ENCODE peak calls at places on chromosome X, in five cellular contexts. One of them, this sample, is unnamed.

GRCh38 chrX:77740376-77740905 is 45.6 kb downstream of the ATRX start:
- DNase-seq in NT2/D1: no peak
- DNase-seq in psoas muscle: no peak
- DNase-seq in CD4-positive, alpha-beta memory T cell: no peak
- DNase-seq in HCT116: no peak
- DNase-seq in this sample: peak; percentile 30

GRCh38 chrX:70970482-70970999 is 39.6 kb upstream of the SLC7A3 start:
- DNase-seq in NT2/D1: peak; percentile 20
- DNase-seq in psoas muscle: no peak
- DNase-seq in CD4-positive, alpha-beta memory T cell: peak; percentile 5
- DNase-seq in HCT116: no peak
- DNase-seq in this sample: no peak

GRCh38 chrX:97159916-97160800 is 276.4 kb downstream of the RPA4 start:
- DNase-seq in NT2/D1: no peak
- DNase-seq in psoas muscle: no peak
- DNase-seq in CD4-positive, alpha-beta memory T cell: no peak
- DNase-seq in HCT116: no peak
- DNase-seq in this sample: no peak

GRCh38 chrX:133415276-133416105 is at the start of gene GPC4:
- DNase-seq in NT2/D1: no peak
- DNase-seq in psoas muscle: peak; percentile 79
- DNase-seq in CD4-positive, alpha-beta memory T cell: no peak
- DNase-seq in HCT116: peak; percentile 57
- DNase-seq in this sample: peak; percentile 90

GRCh38 chrX:113384628-113385027 is 544.0 kb upstream of the AMOT start:
- DNase-seq in NT2/D1: no peak
- DNase-seq in psoas muscle: no peak
- DNase-seq in CD4-positive, alpha-beta memory T cell: no peak
- DNase-seq in HCT116: no peak
- DNase-seq in this sample: no peak

GRCh38 chrX:155997436-155997835 is at the start of gene IL9R:
- DNase-seq in NT2/D1: no peak
- DNase-seq in psoas muscle: no peak
- DNase-seq in CD4-positive, alpha-beta memory T cell: peak; percentile 11
- DNase-seq in HCT116: no peak
- DNase-seq in this sample: no peak

GRCh38 chrX:4570141-4570540 is 856.7 kb upstream of the PRKX start:
- DNase-seq in NT2/D1: no peak
- DNase-seq in psoas muscle: no peak
- DNase-seq in CD4-positive, alpha-beta memory T cell: no peak
- DNase-seq in HCT116: no peak
- DNase-seq in this sample: no peak

GRCh38 chrX:16573781-16574180 is 76.2 kb upstream of the S100G start:
- DNase-seq in NT2/D1: no peak
- DNase-seq in psoas muscle: no peak
- DNase-seq in CD4-positive, alpha-beta memory T cell: no peak
- DNase-seq in HCT116: no peak
- DNase-seq in this sample: no peak

GRCh38 chrX:72029473-72030411 is 102.0 kb downstream of the RTL5 start:
- DNase-seq in NT2/D1: no peak
- DNase-seq in psoas muscle: no peak
- DNase-seq in CD4-positive, alpha-beta memory T cell: no peak
- DNase-seq in HCT116: no peak
- DNase-seq in this sample: no peak

GRCh38 chrX:133473451-133473850 is 58.2 kb upstream of the GPC4 start:
- DNase-seq in NT2/D1: no peak
- DNase-seq in psoas muscle: no peak
- DNase-seq in CD4-positive, alpha-beta memory T cell: no peak
- DNase-seq in HCT116: no peak
- DNase-seq in this sample: no peak

GRCh38 chrX:104172121-104172520 is 5.9 kb downstream of the FAM199X start:
- DNase-seq in NT2/D1: no peak
- DNase-seq in psoas muscle: no peak
- DNase-seq in CD4-positive, alpha-beta memory T cell: no peak
- DNase-seq in HCT116: no peak
- DNase-seq in this sample: no peak

GRCh38 chrX:82748901-82749505 is 759.1 kb upstream of the POU3F4 start:
- DNase-seq in NT2/D1: no peak
- DNase-seq in psoas muscle: no peak
- DNase-seq in CD4-positive, alpha-beta memory T cell: no peak
- DNase-seq in HCT116: no peak
- DNase-seq in this sample: no peak

GRCh38 chrX:114930227-114930626 is 87.2 kb downstream of the IL13RA2 start:
- DNase-seq in NT2/D1: no peak
- DNase-seq in psoas muscle: no peak
- DNase-seq in CD4-positive, alpha-beta memory T cell: no peak
- DNase-seq in HCT116: no peak
- DNase-seq in this sample: no peak

GRCh38 chrX:74248889-74249288 is 55.1 kb upstream of the ZCCHC13 start:
- DNase-seq in NT2/D1: peak; percentile 72
- DNase-seq in psoas muscle: no peak
- DNase-seq in CD4-positive, alpha-beta memory T cell: no peak
- DNase-seq in HCT116: no peak
- DNase-seq in this sample: peak; percentile 40

GRCh38 chrX:78618987-78619386 is 40.1 kb downstream of the RTL3 start:
- DNase-seq in NT2/D1: no peak
- DNase-seq in psoas muscle: no peak
- DNase-seq in CD4-positive, alpha-beta memory T cell: no peak
- DNase-seq in HCT116: no peak
- DNase-seq in this sample: no peak

GRCh38 chrX:79325263-79325958 is 41.7 kb downstream of the ITM2A start:
- DNase-seq in NT2/D1: peak; percentile 5
- DNase-seq in psoas muscle: no peak
- DNase-seq in CD4-positive, alpha-beta memory T cell: peak; percentile 50
- DNase-seq in HCT116: no peak
- DNase-seq in this sample: peak; percentile 72

GRCh38 chrX:76148753-76149152 is 24.1 kb upstream of the PBDC1 start:
- DNase-seq in NT2/D1: no peak
- DNase-seq in psoas muscle: peak; percentile 34
- DNase-seq in CD4-positive, alpha-beta memory T cell: peak; percentile 69
- DNase-seq in HCT116: no peak
- DNase-seq in this sample: peak; percentile 52

GRCh38 chrX:146449243-146449642 is 360.3 kb upstream of the CXorf51B start:
- DNase-seq in NT2/D1: no peak
- DNase-seq in psoas muscle: no peak
- DNase-seq in CD4-positive, alpha-beta memory T cell: no peak
- DNase-seq in HCT116: no peak
- DNase-seq in this sample: no peak

GRCh38 chrX:108740299-108740774 is 4.0 kb upstream of the IRS4 start:
- DNase-seq in NT2/D1: no peak
- DNase-seq in psoas muscle: no peak
- DNase-seq in CD4-positive, alpha-beta memory T cell: no peak
- DNase-seq in HCT116: no peak
- DNase-seq in this sample: no peak

GRCh38 chrX:130401415-130402210 is at the start of gene RBMX2:
- DNase-seq in NT2/D1: peak; percentile 33
- DNase-seq in psoas muscle: peak; percentile 80
- DNase-seq in CD4-positive, alpha-beta memory T cell: peak; percentile 72
- DNase-seq in HCT116: peak; percentile 34
- DNase-seq in this sample: peak; percentile 82

GRCh38 chrX:109374276-109374960 is 107.5 kb downstream of the GUCY2F start:
- DNase-seq in NT2/D1: peak; percentile 13
- DNase-seq in psoas muscle: no peak
- DNase-seq in CD4-positive, alpha-beta memory T cell: no peak
- DNase-seq in HCT116: no peak
- DNase-seq in this sample: no peak

GRCh38 chrX:12595746-12596145 is 195.5 kb upstream of the PRPS2 start:
- DNase-seq in NT2/D1: no peak
- DNase-seq in psoas muscle: no peak
- DNase-seq in CD4-positive, alpha-beta memory T cell: no peak
- DNase-seq in HCT116: no peak
- DNase-seq in this sample: no peak

GRCh38 chrX:104795804-104796203 is 229.8 kb downstream of the IL1RAPL2 start:
- DNase-seq in NT2/D1: peak; percentile 54
- DNase-seq in psoas muscle: no peak
- DNase-seq in CD4-positive, alpha-beta memory T cell: no peak
- DNase-seq in HCT116: no peak
- DNase-seq in this sample: no peak

GRCh38 chrX:71184803-71185495 is 38.1 kb upstream of the GJB1 start:
- DNase-seq in NT2/D1: no peak
- DNase-seq in psoas muscle: no peak
- DNase-seq in CD4-positive, alpha-beta memory T cell: no peak
- DNase-seq in HCT116: no peak
- DNase-seq in this sample: no peak

GRCh38 chrX:154436597-154437397 is at the start of gene GDI1:
- DNase-seq in NT2/D1: no peak
- DNase-seq in psoas muscle: peak; percentile 67
- DNase-seq in CD4-positive, alpha-beta memory T cell: peak; percentile 59
- DNase-seq in HCT116: no peak
- DNase-seq in this sample: peak; percentile 86

GRCh38 chrX:37921758-37922157 is 74.4 kb upstream of the DYNLT3 start:
- DNase-seq in NT2/D1: no peak
- DNase-seq in psoas muscle: no peak
- DNase-seq in CD4-positive, alpha-beta memory T cell: no peak
- DNase-seq in HCT116: no peak
- DNase-seq in this sample: no peak

GRCh38 chrX:150503898-150504219 is 64.6 kb upstream of the MTM1 start:
- DNase-seq in NT2/D1: no peak
- DNase-seq in psoas muscle: no peak
- DNase-seq in CD4-positive, alpha-beta memory T cell: no peak
- DNase-seq in HCT116: no peak
- DNase-seq in this sample: no peak

DNA sequence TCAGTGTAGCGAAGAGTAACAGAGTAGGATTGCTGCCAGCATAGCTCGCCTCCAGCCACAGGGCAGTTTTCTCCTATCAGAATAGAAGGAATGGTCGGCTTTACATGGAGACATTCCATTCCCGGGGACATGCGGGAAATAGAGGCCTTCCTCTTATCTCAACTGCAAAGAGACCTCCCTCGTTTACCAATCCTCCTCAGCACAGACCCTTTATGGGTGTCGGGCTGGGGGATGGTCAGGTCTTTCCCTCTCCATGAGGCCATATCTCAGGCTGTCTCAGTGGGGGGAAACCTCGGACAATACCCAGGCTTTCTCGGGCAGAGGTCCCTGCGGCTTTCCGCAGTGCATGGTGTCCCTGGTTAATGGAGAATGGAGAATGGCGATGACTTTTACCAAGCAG is 285.0 kb downstream of the ASMT start:
- DNase-seq in NT2/D1: peak; percentile 30
- DNase-seq in psoas muscle: no peak
- DNase-seq in CD4-positive, alpha-beta memory T cell: no peak
- DNase-seq in HCT116: no peak
- DNase-seq in this sample: no peak
- H3K9me3 ChIP-seq in NT2/D1: no peaks in the 10 kb centered on the region
- H3K9me3 ChIP-seq in psoas muscle: no peaks in the 10 kb centered on the region
- H3K9me3 ChIP-seq in CD4-positive, alpha-beta memory T cell: no peaks in the 10 kb centered on the region
- H3K9me3 ChIP-seq in HCT116: no peaks in the 10 kb centered on the region
- H3K9me3 ChIP-seq in this sample: no peaks in the 10 kb centered on the region

GRCh38 chrX:152573866-152574265 is 63.8 kb upstream of the GABRQ start:
- DNase-seq in NT2/D1: no peak
- DNase-seq in psoas muscle: no peak
- DNase-seq in CD4-positive, alpha-beta memory T cell: no peak
- DNase-seq in HCT116: no peak
- DNase-seq in this sample: no peak

GRCh38 chrX:152575331-152575730 is 62.4 kb upstream of the GABRQ start:
- DNase-seq in NT2/D1: no peak
- DNase-seq in psoas muscle: no peak
- DNase-seq in CD4-positive, alpha-beta memory T cell: no peak
- DNase-seq in HCT116: no peak
- DNase-seq in this sample: no peak
- H3K9me3 ChIP-seq in NT2/D1: no peaks in the 10 kb centered on the region
- H3K9me3 ChIP-seq in psoas muscle: no peaks in the 10 kb centered on the region
- H3K9me3 ChIP-seq in CD4-positive, alpha-beta memory T cell: no peaks in the 10 kb centered on the region
- H3K9me3 ChIP-seq in HCT116: no peaks in the 10 kb centered on the region
- H3K9me3 ChIP-seq in this sample: no peaks in the 10 kb centered on the region

GRCh38 chrX:153347530-153347929 is 13.6 kb downstream of the ZNF275 start:
- DNase-seq in NT2/D1: no peak
- DNase-seq in psoas muscle: no peak
- DNase-seq in CD4-positive, alpha-beta memory T cell: no peak
- DNase-seq in HCT116: no peak
- DNase-seq in this sample: no peak

GRCh38 chrX:153348421-153348820 is 14.5 kb downstream of the ZNF275 start:
- DNase-seq in NT2/D1: no peak
- DNase-seq in psoas muscle: no peak
- DNase-seq in CD4-positive, alpha-beta memory T cell: no peak
- DNase-seq in HCT116: no peak
- DNase-seq in this sample: no peak

GRCh38 chrX:153351981-153352380 is 18.0 kb downstream of the ZNF275 start:
- DNase-seq in NT2/D1: no peak
- DNase-seq in psoas muscle: no peak
- DNase-seq in CD4-positive, alpha-beta memory T cell: no peak
- DNase-seq in HCT116: no peak
- DNase-seq in this sample: no peak

GRCh38 chrX:153352858-153353257 is 18.9 kb downstream of the ZNF275 start:
- DNase-seq in NT2/D1: no peak
- DNase-seq in psoas muscle: no peak
- DNase-seq in CD4-positive, alpha-beta memory T cell: no peak
- DNase-seq in HCT116: no peak
- DNase-seq in this sample: no peak

GRCh38 chrX:153349952-153350351 is 16.0 kb downstream of the ZNF275 start:
- DNase-seq in NT2/D1: no peak
- DNase-seq in psoas muscle: no peak
- DNase-seq in CD4-positive, alpha-beta memory T cell: no peak
- DNase-seq in HCT116: no peak
- DNase-seq in this sample: no peak
- H3K9me3 ChIP-seq in NT2/D1: no peaks in the 10 kb centered on the region
- H3K9me3 ChIP-seq in psoas muscle: no peaks in the 10 kb centered on the region
- H3K9me3 ChIP-seq in CD4-positive, alpha-beta memory T cell: no peaks in the 10 kb centered on the region
- H3K9me3 ChIP-seq in HCT116: no peaks in the 10 kb centered on the region
- H3K9me3 ChIP-seq in this sample: no peaks in the 10 kb centered on the region

GRCh38 chrX:63466690-63467089 is 115.6 kb upstream of the SPIN4 start:
- DNase-seq in NT2/D1: no peak
- DNase-seq in psoas muscle: no peak
- DNase-seq in CD4-positive, alpha-beta memory T cell: no peak
- DNase-seq in HCT116: no peak
- DNase-seq in this sample: no peak

GRCh38 chrX:63475200-63475599 is 124.1 kb upstream of the SPIN4 start:
- DNase-seq in NT2/D1: no peak
- DNase-seq in psoas muscle: no peak
- DNase-seq in CD4-positive, alpha-beta memory T cell: no peak
- DNase-seq in HCT116: peak; percentile 1
- DNase-seq in this sample: no peak

GRCh38 chrX:63470506-63470905 is 119.4 kb upstream of the SPIN4 start:
- DNase-seq in NT2/D1: peak; percentile 56
- DNase-seq in psoas muscle: no peak
- DNase-seq in CD4-positive, alpha-beta memory T cell: no peak
- DNase-seq in HCT116: no peak
- DNase-seq in this sample: peak; percentile 78

DNA sequence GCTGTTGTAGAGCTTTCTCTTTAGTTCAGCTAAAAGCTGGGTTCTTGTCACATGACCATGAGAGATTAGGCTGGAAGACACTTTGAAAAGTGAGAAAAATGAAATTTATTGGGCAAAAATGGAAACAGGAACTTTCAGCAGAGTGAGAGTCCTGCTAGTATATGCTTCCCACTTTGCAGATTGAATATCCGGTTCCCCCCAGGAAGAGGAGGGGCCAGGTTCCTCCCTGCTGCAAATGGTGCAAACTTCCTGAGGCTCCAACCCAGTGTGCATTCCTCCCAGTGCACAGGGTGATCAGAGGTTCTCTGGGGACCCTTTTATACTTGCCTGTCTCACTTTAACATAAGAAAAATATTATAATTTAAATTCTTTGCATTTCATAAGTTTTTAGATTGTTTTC is 119.9 kb upstream of the SPIN4 start:
- DNase-seq in NT2/D1: no peak
- DNase-seq in psoas muscle: no peak
- DNase-seq in CD4-positive, alpha-beta memory T cell: no peak
- DNase-seq in HCT116: no peak
- DNase-seq in this sample: peak; percentile 55
- H3K9me3 ChIP-seq in NT2/D1: peaks cover 77% of the 10 kb centered on the region
- H3K9me3 ChIP-seq in psoas muscle: peaks cover 43% of the 10 kb centered on the region
- H3K9me3 ChIP-seq in CD4-positive, alpha-beta memory T cell: no peaks in the 10 kb centered on the region
- H3K9me3 ChIP-seq in HCT116: no peaks in the 10 kb centered on the region
- H3K9me3 ChIP-seq in this sample: peaks cover 20% of the 10 kb centered on the region

GRCh38 chrX:141989134-141989533 is 85.4 kb downstream of the MAGEC1 start:
- DNase-seq in NT2/D1: no peak
- DNase-seq in psoas muscle: no peak
- DNase-seq in CD4-positive, alpha-beta memory T cell: no peak
- DNase-seq in HCT116: no peak
- DNase-seq in this sample: no peak
- H3K9me3 ChIP-seq in NT2/D1: no peaks in the 10 kb centered on the region
- H3K9me3 ChIP-seq in psoas muscle: peaks cover 3% of the 10 kb centered on the region
- H3K9me3 ChIP-seq in CD4-positive, alpha-beta memory T cell: no peaks in the 10 kb centered on the region
- H3K9me3 ChIP-seq in HCT116: no peaks in the 10 kb centered on the region
- H3K9me3 ChIP-seq in this sample: no peaks in the 10 kb centered on the region